ENCODE peak calls at places on chromosome 1, in seven cellular contexts. One of them, this sample, is unnamed.

GRCh38 chr1:18875107-18875795 is 15.8 kb upstream of the TAS1R2 start:
- DNase-seq in stimulated activated CD4-positive, alpha-beta T cell treated with anti-CD3 and anti-CD28 coated beads, Interleukin-4, amount 100 ng/mL, for 24 hours: peak
- DNase-seq in ELR: peak
- DNase-seq in NCI-H2081: peak
- DNase-seq in COR-L47: peak
- DNase-seq in NCI-H1436: peak
- DNase-seq in LoVo: peak
- DNase-seq in this sample: peak

GRCh38 chr1:59332983-59333382 is 36.1 kb downstream of the FGGY start:
- DNase-seq in stimulated activated CD4-positive, alpha-beta T cell treated with anti-CD3 and anti-CD28 coated beads, Interleukin-4, amount 100 ng/mL, for 24 hours: no peak
- DNase-seq in ELR: peak
- DNase-seq in NCI-H2081: no peak
- DNase-seq in COR-L47: no peak
- DNase-seq in NCI-H1436: no peak
- DNase-seq in LoVo: no peak
- DNase-seq in this sample: no peak

GRCh38 chr1:85617582-85618237 is 37.1 kb downstream of the CCN1 start:
- DNase-seq in stimulated activated CD4-positive, alpha-beta T cell treated with anti-CD3 and anti-CD28 coated beads, Interleukin-4, amount 100 ng/mL, for 24 hours: no peak
- DNase-seq in ELR: no peak
- DNase-seq in NCI-H2081: no peak
- DNase-seq in COR-L47: no peak
- DNase-seq in NCI-H1436: no peak
- DNase-seq in LoVo: no peak
- DNase-seq in this sample: no peak

GRCh38 chr1:89622895-89623294 is 10.0 kb upstream of the LRRC8C start:
- DNase-seq in stimulated activated CD4-positive, alpha-beta T cell treated with anti-CD3 and anti-CD28 coated beads, Interleukin-4, amount 100 ng/mL, for 24 hours: no peak
- DNase-seq in ELR: peak
- DNase-seq in NCI-H2081: no peak
- DNase-seq in COR-L47: no peak
- DNase-seq in NCI-H1436: no peak
- DNase-seq in LoVo: no peak
- DNase-seq in this sample: no peak

GRCh38 chr1:14742181-14742980 is 143.9 kb downstream of the KAZN start:
- DNase-seq in stimulated activated CD4-positive, alpha-beta T cell treated with anti-CD3 and anti-CD28 coated beads, Interleukin-4, amount 100 ng/mL, for 24 hours: no peak
- DNase-seq in ELR: peak
- DNase-seq in NCI-H2081: no peak
- DNase-seq in COR-L47: no peak
- DNase-seq in NCI-H1436: no peak
- DNase-seq in LoVo: peak
- DNase-seq in this sample: no peak

GRCh38 chr1:94329986-94330385 is 88.2 kb upstream of the ABCD3 start:
- DNase-seq in stimulated activated CD4-positive, alpha-beta T cell treated with anti-CD3 and anti-CD28 coated beads, Interleukin-4, amount 100 ng/mL, for 24 hours: no peak
- DNase-seq in ELR: peak
- DNase-seq in NCI-H2081: no peak
- DNase-seq in COR-L47: no peak
- DNase-seq in NCI-H1436: no peak
- DNase-seq in LoVo: peak
- DNase-seq in this sample: no peak

GRCh38 chr1:186442651-186443114 is 18.2 kb downstream of the PDC start:
- DNase-seq in stimulated activated CD4-positive, alpha-beta T cell treated with anti-CD3 and anti-CD28 coated beads, Interleukin-4, amount 100 ng/mL, for 24 hours: no peak
- DNase-seq in ELR: peak
- DNase-seq in NCI-H2081: no peak
- DNase-seq in COR-L47: no peak
- DNase-seq in NCI-H1436: no peak
- DNase-seq in LoVo: no peak
- DNase-seq in this sample: no peak

GRCh38 chr1:91122106-91122717 is 100.4 kb upstream of the ZNF644 start:
- DNase-seq in stimulated activated CD4-positive, alpha-beta T cell treated with anti-CD3 and anti-CD28 coated beads, Interleukin-4, amount 100 ng/mL, for 24 hours: no peak
- DNase-seq in ELR: no peak
- DNase-seq in NCI-H2081: no peak
- DNase-seq in COR-L47: no peak
- DNase-seq in NCI-H1436: no peak
- DNase-seq in LoVo: no peak
- DNase-seq in this sample: no peak

GRCh38 chr1:113949007-113949406 is 19.9 kb downstream of the HIPK1 start:
- DNase-seq in stimulated activated CD4-positive, alpha-beta T cell treated with anti-CD3 and anti-CD28 coated beads, Interleukin-4, amount 100 ng/mL, for 24 hours: no peak
- DNase-seq in ELR: peak
- DNase-seq in NCI-H2081: no peak
- DNase-seq in COR-L47: no peak
- DNase-seq in NCI-H1436: no peak
- DNase-seq in LoVo: no peak
- DNase-seq in this sample: peak

GRCh38 chr1:9289090-9289534 is 3.6 kb upstream of the SPSB1 start:
- DNase-seq in stimulated activated CD4-positive, alpha-beta T cell treated with anti-CD3 and anti-CD28 coated beads, Interleukin-4, amount 100 ng/mL, for 24 hours: peak
- DNase-seq in ELR: peak
- DNase-seq in NCI-H2081: peak
- DNase-seq in COR-L47: peak
- DNase-seq in NCI-H1436: peak
- DNase-seq in LoVo: peak
- DNase-seq in this sample: peak

GRCh38 chr1:90198616-90199015 is 203.7 kb downstream of the ZNF326 start:
- DNase-seq in stimulated activated CD4-positive, alpha-beta T cell treated with anti-CD3 and anti-CD28 coated beads, Interleukin-4, amount 100 ng/mL, for 24 hours: no peak
- DNase-seq in ELR: no peak
- DNase-seq in NCI-H2081: peak
- DNase-seq in COR-L47: peak
- DNase-seq in NCI-H1436: peak
- DNase-seq in LoVo: no peak
- DNase-seq in this sample: no peak

GRCh38 chr1:205510308-205510950 is 6.0 kb downstream of the CDK18 start:
- DNase-seq in stimulated activated CD4-positive, alpha-beta T cell treated with anti-CD3 and anti-CD28 coated beads, Interleukin-4, amount 100 ng/mL, for 24 hours: no peak
- DNase-seq in ELR: no peak
- DNase-seq in NCI-H2081: peak
- DNase-seq in COR-L47: peak
- DNase-seq in NCI-H1436: no peak
- DNase-seq in LoVo: no peak
- DNase-seq in this sample: no peak

GRCh38 chr1:19765623-19766022 is 34.1 kb downstream of the TMCO4 start:
- DNase-seq in stimulated activated CD4-positive, alpha-beta T cell treated with anti-CD3 and anti-CD28 coated beads, Interleukin-4, amount 100 ng/mL, for 24 hours: peak
- DNase-seq in ELR: peak
- DNase-seq in NCI-H2081: no peak
- DNase-seq in COR-L47: no peak
- DNase-seq in NCI-H1436: no peak
- DNase-seq in LoVo: peak
- DNase-seq in this sample: no peak

GRCh38 chr1:65308781-65309316 is 494 bp upstream of the DNAJC6 start:
- DNase-seq in stimulated activated CD4-positive, alpha-beta T cell treated with anti-CD3 and anti-CD28 coated beads, Interleukin-4, amount 100 ng/mL, for 24 hours: no peak
- DNase-seq in ELR: peak
- DNase-seq in NCI-H2081: no peak
- DNase-seq in COR-L47: no peak
- DNase-seq in NCI-H1436: no peak
- DNase-seq in LoVo: no peak
- DNase-seq in this sample: no peak

GRCh38 chr1:145690587-145691558 is 16.3 kb downstream of the PDZK1 start:
- DNase-seq in stimulated activated CD4-positive, alpha-beta T cell treated with anti-CD3 and anti-CD28 coated beads, Interleukin-4, amount 100 ng/mL, for 24 hours: peak
- DNase-seq in ELR: peak
- DNase-seq in NCI-H2081: no peak
- DNase-seq in COR-L47: no peak
- DNase-seq in NCI-H1436: no peak
- DNase-seq in LoVo: peak
- DNase-seq in this sample: no peak

GRCh38 chr1:4689271-4689935 is 35.0 kb downstream of the AJAP1 start:
- DNase-seq in stimulated activated CD4-positive, alpha-beta T cell treated with anti-CD3 and anti-CD28 coated beads, Interleukin-4, amount 100 ng/mL, for 24 hours: no peak
- DNase-seq in ELR: no peak
- DNase-seq in NCI-H2081: no peak
- DNase-seq in COR-L47: no peak
- DNase-seq in NCI-H1436: no peak
- DNase-seq in LoVo: no peak
- DNase-seq in this sample: no peak

This sample was measured in uterus.